ENCODE peak calls at places on chromosomes 2 and 18, in ten cellular contexts. One of them, this sample, is unnamed.

GRCh38 chr2:179263460-179264237 is 983 bp downstream of the SESTD1 start:
- DNase-seq in endothelial cell of umbilical vein: peak; percentile 65
- DNase-seq in neural progenitor cell: peak; percentile 48
- DNase-seq in ovary: peak; percentile 48
- DNase-seq in tibial nerve: no peak
- DNase-seq in cardiac muscle cell: peak; percentile 71
- DNase-seq in uterus: peak; percentile 33
- DNase-seq in upper lobe of right lung: peak; percentile 78
- DNase-seq in pancreas: peak; percentile 34
- DNase-seq in tibial artery: peak; percentile 71
- DNase-seq in this sample: peak; percentile 83

GRCh38 chr2:95372845-95373244 is 29.7 kb upstream of the FAHD2A start:
- DNase-seq in upper lobe of right lung: peak; percentile 46
- DNase-seq in neural progenitor cell: no peak
- DNase-seq in uterus: no peak
- DNase-seq in endothelial cell of umbilical vein: no peak
- DNase-seq in pancreas: no peak
- DNase-seq in cardiac muscle cell: no peak
- DNase-seq in ovary: peak; percentile 6
- DNase-seq in tibial nerve: no peak
- DNase-seq in tibial artery: no peak
- DNase-seq in this sample: no peak

GRCh38 chr18:75244336-75244735 is 33.7 kb downstream of the TSHZ1 start:
- DNase-seq in ovary: no peak
- DNase-seq in uterus: no peak
- DNase-seq in neural progenitor cell: peak; percentile 44
- DNase-seq in cardiac muscle cell: no peak
- DNase-seq in pancreas: no peak
- DNase-seq in tibial artery: no peak
- DNase-seq in tibial nerve: no peak
- DNase-seq in endothelial cell of umbilical vein: no peak
- DNase-seq in upper lobe of right lung: no peak
- DNase-seq in this sample: no peak

GRCh38 chr2:201127570-201127969 is 11.6 kb downstream of the CFLAR start:
- DNase-seq in tibial artery: peak; percentile 50
- DNase-seq in cardiac muscle cell: peak; percentile 45
- DNase-seq in uterus: no peak
- DNase-seq in neural progenitor cell: no peak
- DNase-seq in tibial nerve: no peak
- DNase-seq in ovary: no peak
- DNase-seq in pancreas: no peak
- DNase-seq in upper lobe of right lung: no peak
- DNase-seq in endothelial cell of umbilical vein: peak; percentile 96
- DNase-seq in this sample: peak; percentile 86

GRCh38 chr2:128600606-128601297 is 282.1 kb upstream of the HS6ST1 start:
- DNase-seq in upper lobe of right lung: no peak
- DNase-seq in endothelial cell of umbilical vein: no peak
- DNase-seq in ovary: peak; percentile 3
- DNase-seq in tibial artery: no peak
- DNase-seq in uterus: no peak
- DNase-seq in pancreas: no peak
- DNase-seq in cardiac muscle cell: peak; percentile 19
- DNase-seq in tibial nerve: no peak
- DNase-seq in neural progenitor cell: no peak
- DNase-seq in this sample: no peak

GRCh38 chr2:74239346-74239745 is 40.9 kb downstream of the MTHFD2 start:
- DNase-seq in tibial nerve: no peak
- DNase-seq in uterus: no peak
- DNase-seq in ovary: no peak
- DNase-seq in endothelial cell of umbilical vein: no peak
- DNase-seq in pancreas: no peak
- DNase-seq in tibial artery: no peak
- DNase-seq in cardiac muscle cell: no peak
- DNase-seq in neural progenitor cell: no peak
- DNase-seq in upper lobe of right lung: no peak
- DNase-seq in this sample: no peak

GRCh38 chr2:70477473-70477872 is 76.2 kb downstream of the TGFA start:
- DNase-seq in tibial artery: no peak
- DNase-seq in endothelial cell of umbilical vein: no peak
- DNase-seq in cardiac muscle cell: no peak
- DNase-seq in ovary: no peak
- DNase-seq in pancreas: no peak
- DNase-seq in uterus: no peak
- DNase-seq in neural progenitor cell: peak; percentile 59
- DNase-seq in upper lobe of right lung: no peak
- DNase-seq in tibial nerve: no peak
- DNase-seq in this sample: no peak

GRCh38 chr2:162118166-162119031 is 33.6 kb downstream of the GCG start:
- DNase-seq in ovary: no peak
- DNase-seq in tibial nerve: no peak
- DNase-seq in upper lobe of right lung: no peak
- DNase-seq in neural progenitor cell: no peak
- DNase-seq in tibial artery: no peak
- DNase-seq in endothelial cell of umbilical vein: peak; percentile 44
- DNase-seq in pancreas: no peak
- DNase-seq in uterus: no peak
- DNase-seq in cardiac muscle cell: peak; percentile 64
- DNase-seq in this sample: no peak

GRCh38 chr2:217729426-217730058 is 273.3 kb downstream of the TNS1 start:
- DNase-seq in pancreas: no peak
- DNase-seq in neural progenitor cell: no peak
- DNase-seq in uterus: no peak
- DNase-seq in tibial artery: no peak
- DNase-seq in endothelial cell of umbilical vein: no peak
- DNase-seq in tibial nerve: peak; percentile 39
- DNase-seq in upper lobe of right lung: no peak
- DNase-seq in cardiac muscle cell: peak; percentile 18
- DNase-seq in ovary: no peak
- DNase-seq in this sample: peak; percentile 40

GRCh38 chr2:52934354-52934898 is 833.2 kb upstream of the CHAC2 start:
- DNase-seq in pancreas: peak; percentile 19
- DNase-seq in upper lobe of right lung: no peak
- DNase-seq in ovary: no peak
- DNase-seq in tibial artery: no peak
- DNase-seq in cardiac muscle cell: peak; percentile 51
- DNase-seq in tibial nerve: no peak
- DNase-seq in endothelial cell of umbilical vein: peak; percentile 85
- DNase-seq in uterus: no peak
- DNase-seq in neural progenitor cell: no peak
- DNase-seq in this sample: no peak

DNA sequence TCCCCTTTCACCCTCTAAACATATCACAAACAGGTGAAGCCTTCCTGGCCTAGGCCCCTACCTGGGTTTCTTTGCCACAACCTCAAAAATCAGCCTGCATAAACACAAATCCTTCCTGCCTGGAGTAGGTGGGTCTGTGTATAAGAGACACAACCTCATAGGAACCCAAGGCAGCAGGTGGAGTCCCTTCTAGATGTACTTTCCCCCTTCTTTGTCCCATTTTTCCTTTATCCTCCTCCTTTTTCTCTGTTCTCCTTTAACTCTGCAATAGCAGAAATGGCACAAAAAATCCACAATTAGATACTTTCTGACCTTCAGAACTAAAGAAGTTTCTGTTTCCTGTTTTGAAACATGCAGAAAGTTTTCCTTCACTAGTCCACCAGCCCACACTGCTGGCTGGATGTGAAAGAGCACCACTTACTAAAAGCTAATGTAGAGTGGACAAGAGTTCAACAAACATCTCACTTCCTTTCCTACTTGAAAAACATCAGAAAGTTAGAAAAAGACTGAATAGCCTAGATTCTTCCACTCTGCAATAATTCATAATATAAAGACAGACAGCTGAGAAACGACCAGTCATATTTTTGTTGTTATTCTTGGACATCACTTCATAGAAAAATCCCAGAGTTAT is 11.2 kb downstream of the SLC40A1 start:
- DNase-seq in upper lobe of right lung: no peak
- DNase-seq in pancreas: no peak
- DNase-seq in tibial artery: no peak
- DNase-seq in uterus: no peak
- DNase-seq in ovary: no peak
- DNase-seq in tibial nerve: no peak
- DNase-seq in endothelial cell of umbilical vein: peak; percentile 95
- DNase-seq in cardiac muscle cell: peak; percentile 35
- DNase-seq in neural progenitor cell: no peak
- DNase-seq in this sample: peak; percentile 52
- TF ChIP-seq CTCF in upper lobe of right lung: no peak
- TF ChIP-seq CTCF in pancreas: no peak
- TF ChIP-seq CTCF in tibial artery: no peak
- TF ChIP-seq CTCF in uterus: no peak
- TF ChIP-seq CTCF in ovary: no peak
- TF ChIP-seq CTCF in tibial nerve: no peak
- TF ChIP-seq CTCF in endothelial cell of umbilical vein: peak; percentile 21
- TF ChIP-seq CTCF in cardiac muscle cell: no peak
- TF ChIP-seq CTCF in neural progenitor cell: no peak
- TF ChIP-seq CTCF in this sample: no peak

GRCh38 chr18:79795446-79795845 is 2.3 kb upstream of the KCNG2 start:
- DNase-seq in pancreas: no peak
- DNase-seq in neural progenitor cell: no peak
- DNase-seq in cardiac muscle cell: peak; percentile 13
- DNase-seq in uterus: no peak
- DNase-seq in tibial nerve: no peak
- DNase-seq in endothelial cell of umbilical vein: no peak
- DNase-seq in upper lobe of right lung: peak; percentile 26
- DNase-seq in ovary: no peak
- DNase-seq in tibial artery: no peak
- DNase-seq in this sample: no peak

GRCh38 chr18:79796531-79797390 is 977 bp upstream of the KCNG2 start:
- DNase-seq in uterus: no peak
- DNase-seq in pancreas: no peak
- DNase-seq in ovary: no peak
- DNase-seq in tibial artery: no peak
- DNase-seq in cardiac muscle cell: peak; percentile 73
- DNase-seq in endothelial cell of umbilical vein: no peak
- DNase-seq in neural progenitor cell: peak; percentile 31
- DNase-seq in tibial nerve: no peak
- DNase-seq in upper lobe of right lung: peak; percentile 57
- DNase-seq in this sample: no peak

GRCh38 chr18:79796016-79796415 is 1.7 kb upstream of the KCNG2 start:
- DNase-seq in tibial artery: no peak
- DNase-seq in pancreas: no peak
- DNase-seq in uterus: no peak
- DNase-seq in endothelial cell of umbilical vein: peak; percentile 5
- DNase-seq in neural progenitor cell: no peak
- DNase-seq in upper lobe of right lung: peak; percentile 15
- DNase-seq in tibial nerve: no peak
- DNase-seq in ovary: no peak
- DNase-seq in cardiac muscle cell: peak; percentile 10
- DNase-seq in this sample: no peak

GRCh38 chr18:79792988-79793355 is 4.8 kb upstream of the KCNG2 start:
- DNase-seq in tibial nerve: no peak
- DNase-seq in cardiac muscle cell: no peak
- DNase-seq in upper lobe of right lung: peak; percentile 65
- DNase-seq in neural progenitor cell: no peak
- DNase-seq in tibial artery: no peak
- DNase-seq in uterus: no peak
- DNase-seq in pancreas: no peak
- DNase-seq in endothelial cell of umbilical vein: no peak
- DNase-seq in ovary: no peak
- DNase-seq in this sample: no peak

GRCh38 chr18:79794851-79795250 is 2.9 kb upstream of the KCNG2 start:
- DNase-seq in uterus: no peak
- DNase-seq in pancreas: no peak
- DNase-seq in neural progenitor cell: no peak
- DNase-seq in tibial artery: no peak
- DNase-seq in ovary: no peak
- DNase-seq in tibial nerve: no peak
- DNase-seq in endothelial cell of umbilical vein: no peak
- DNase-seq in cardiac muscle cell: no peak
- DNase-seq in upper lobe of right lung: peak; percentile 48
- DNase-seq in this sample: no peak
- H3K4me1 ChIP-seq in uterus: peaks cover 19% of the 10 kb centered on the region
- H3K4me1 ChIP-seq in pancreas: peaks cover 27% of the 10 kb centered on the region
- H3K4me1 ChIP-seq in neural progenitor cell: peaks cover 9% of the 10 kb centered on the region
- H3K4me1 ChIP-seq in tibial artery: peaks cover 18% of the 10 kb centered on the region
- H3K4me1 ChIP-seq in ovary: no peaks in the 10 kb centered on the region
- H3K4me1 ChIP-seq in tibial nerve: peaks cover 4% of the 10 kb centered on the region
- H3K4me1 ChIP-seq in endothelial cell of umbilical vein: peaks cover 2% of the 10 kb centered on the region
- H3K4me1 ChIP-seq in cardiac muscle cell: peaks cover 3% of the 10 kb centered on the region
- H3K4me1 ChIP-seq in upper lobe of right lung: peaks cover 26% of the 10 kb centered on the region
- H3K4me1 ChIP-seq in this sample: peaks cover 11% of the 10 kb centered on the region

DNA sequence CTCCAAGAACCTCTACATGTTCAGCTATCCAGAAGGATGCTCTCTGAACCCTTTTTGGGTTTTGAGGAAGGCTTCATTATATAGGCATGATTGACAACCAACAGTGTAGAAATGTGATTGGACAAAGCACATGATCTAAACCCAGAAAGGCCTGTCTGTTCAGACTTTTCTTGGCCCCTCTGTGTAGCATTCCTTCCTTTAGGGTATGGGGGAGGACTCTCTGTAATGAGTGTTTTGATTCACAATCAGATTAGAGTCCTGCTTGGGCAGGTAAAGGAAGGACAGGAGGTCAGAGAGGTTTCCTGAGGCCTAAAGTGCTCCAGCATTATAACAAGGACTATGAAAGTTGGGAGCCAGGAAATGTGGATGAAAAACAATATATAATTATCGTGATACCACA is 13.6 kb downstream of the GULP1 start:
- DNase-seq in tibial nerve: no peak
- DNase-seq in upper lobe of right lung: no peak
- DNase-seq in pancreas: no peak
- DNase-seq in tibial artery: no peak
- DNase-seq in cardiac muscle cell: no peak
- DNase-seq in uterus: no peak
- DNase-seq in ovary: no peak
- DNase-seq in endothelial cell of umbilical vein: no peak
- DNase-seq in neural progenitor cell: peak; percentile 2
- DNase-seq in this sample: no peak
- H3K27ac ChIP-seq in tibial nerve: peak overlapping the region; percentile 68
- H3K27ac ChIP-seq in upper lobe of right lung: no peak overlapping the region
- H3K27ac ChIP-seq in pancreas: no peak overlapping the region
- H3K27ac ChIP-seq in tibial artery: no peak overlapping the region
- H3K27ac ChIP-seq in cardiac muscle cell: no peak overlapping the region
- H3K27ac ChIP-seq in uterus: no peak overlapping the region
- H3K27ac ChIP-seq in ovary: no peak overlapping the region
- H3K27ac ChIP-seq in endothelial cell of umbilical vein: no peak overlapping the region
- H3K27ac ChIP-seq in neural progenitor cell: peak overlapping the region; percentile 50
- H3K27ac ChIP-seq in this sample: no peak overlapping the region

DNA sequence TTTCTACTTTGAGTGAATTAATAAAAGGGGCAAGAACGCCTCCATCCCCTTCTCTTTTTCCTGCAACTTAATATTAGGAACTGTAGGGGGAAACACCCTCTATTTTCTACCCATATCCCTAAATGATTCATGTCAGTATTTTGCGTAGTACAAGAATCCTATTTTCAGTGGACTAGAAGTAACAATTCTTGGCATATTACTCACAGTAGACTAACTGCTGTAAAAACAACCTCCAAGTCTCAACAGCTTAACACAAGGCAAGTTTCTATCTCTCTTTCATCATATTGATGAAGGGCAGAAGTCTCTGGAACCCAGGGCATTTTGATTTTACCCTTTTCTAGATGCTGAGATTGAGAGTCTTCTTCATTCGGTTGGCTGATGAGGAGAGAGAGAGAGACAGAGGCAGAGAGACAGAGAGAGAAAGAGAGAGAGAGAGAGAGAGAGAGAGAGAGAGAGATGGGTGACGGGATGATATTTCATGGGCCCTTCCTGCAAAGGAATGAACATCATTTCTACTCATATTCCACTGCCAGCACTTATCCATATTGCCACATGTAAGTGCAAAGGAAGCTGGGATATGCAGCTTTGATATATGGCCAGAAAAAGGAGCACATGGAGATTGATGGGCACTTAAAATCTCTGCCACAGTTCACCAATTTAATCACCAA is 481.6 kb downstream of the LPIN1 start:
- DNase-seq in endothelial cell of umbilical vein: no peak
- DNase-seq in upper lobe of right lung: no peak
- DNase-seq in tibial artery: no peak
- DNase-seq in uterus: no peak
- DNase-seq in pancreas: no peak
- DNase-seq in ovary: no peak
- DNase-seq in cardiac muscle cell: no peak
- DNase-seq in neural progenitor cell: no peak
- DNase-seq in tibial nerve: no peak
- DNase-seq in this sample: no peak
- TF ChIP-seq CTCF in endothelial cell of umbilical vein: no peak
- TF ChIP-seq CTCF in upper lobe of right lung: no peak
- TF ChIP-seq CTCF in tibial artery: no peak
- TF ChIP-seq CTCF in uterus: no peak
- TF ChIP-seq CTCF in pancreas: no peak
- TF ChIP-seq CTCF in ovary: no peak
- TF ChIP-seq CTCF in cardiac muscle cell: no peak
- TF ChIP-seq CTCF in neural progenitor cell: no peak
- TF ChIP-seq CTCF in tibial nerve: no peak
- TF ChIP-seq CTCF in this sample: no peak